ENCODE peak calls at places on chromosomes 12 and 14, in seven cellular contexts. C, F, M, P, G, E and Z are unnamed samples.

GRCh38 chr12:130826151-130826801 is 12.8 kb downstream of the STX2 start:
- DNase-seq in F (peak; percentile 60), M (no peak), C (peak; percentile 75), E (peak; percentile 39), P (peak; percentile 72), G (peak; percentile 57), Z (peak; percentile 45)

GRCh38 chr12:27031531-27031930 is 9.2 kb downstream of the MED21 start:
- DNase-seq in F (no peak), C (no peak), E (no peak), G (no peak), M (no peak), P (no peak), Z (no peak)

GRCh38 chr14:23093993-23094665 is 807 bp downstream of the ACIN1 start:
- DNase-seq in C (no peak), F (no peak), M (no peak), G (no peak), E (no peak), P (no peak), Z (no peak)

GRCh38 chr14:79542121-79542520 is 669.2 kb downstream of the DIO2 start:
- DNase-seq in M (no peak), C (no peak), F (no peak), P (no peak), G (no peak), E (peak; percentile 45), Z (no peak)

GRCh38 chr12:119704065-119704747 is 36.3 kb downstream of the PRKAB1 start:
- DNase-seq in M (no peak), G (no peak), P (no peak), F (peak; percentile 74), C (no peak), E (no peak), Z (no peak)

GRCh38 chr12:31944299-31944698 is 14.9 kb upstream of the RESF1 start:
- DNase-seq in C (no peak), P (no peak), M (no peak), G (no peak), F (no peak), E (no peak), Z (no peak)

GRCh38 chr12:104513681-104514080 is 56.9 kb downstream of the CHST11 start:
- DNase-seq in P (no peak), G (peak; percentile 51), F (no peak), E (peak; percentile 90), M (no peak), C (no peak), Z (no peak)

GRCh38 chr14:21078726-21079125 is 8.6 kb downstream of the ARHGEF40 start:
- DNase-seq in F (no peak), C (no peak), P (no peak), M (no peak), E (no peak), G (no peak), Z (no peak)

GRCh38 chr14:67420102-67420739 is 8.3 kb upstream of the PLEK2 start:
- DNase-seq in G (peak; percentile 41), C (peak; percentile 67), E (no peak), P (no peak), F (peak; percentile 47), M (no peak), Z (no peak)

GRCh38 chr14:100158566-100159106 is 809 bp downstream of the DEGS2 start:
- DNase-seq in G (peak; percentile 44), P (no peak), M (no peak), C (no peak), F (no peak), E (no peak), Z (no peak)

GRCh38 chr12:40692617-40693502 is 621 bp downstream of the CNTN1 start:
- DNase-seq in P (no peak), M (no peak), C (no peak), E (no peak), G (peak; percentile 37), F (no peak), Z (no peak)

GRCh38 chr12:110330544-110330943 is 49.5 kb downstream of the ATP2A2 start:
- DNase-seq in P (no peak), M (no peak), F (no peak), G (no peak), E (peak; percentile 29), C (no peak), Z (no peak)

GRCh38 chr14:91113829-91114078 is at the start of gene DGLUCY:
- DNase-seq in G (no peak), E (no peak), F (no peak), C (no peak), M (no peak), P (peak; percentile 53), Z (peak; percentile 68)

GRCh38 chr14:57287745-57288144 is 19.0 kb downstream of the AP5M1 start:
- DNase-seq in G (no peak), P (no peak), F (no peak), C (no peak), M (no peak), E (no peak), Z (no peak)

GRCh38 chr12:13343380-13343779 is 146.9 kb downstream of the EMP1 start:
- DNase-seq in C (no peak), F (peak; percentile 63), E (no peak), G (no peak), P (no peak), M (peak; percentile 36), Z (no peak)

GRCh38 chr14:22796087-22796707 is 19.0 kb downstream of the SLC7A7 start:
- DNase-seq in E (no peak), C (no peak), G (no peak), M (no peak), P (no peak), F (peak; percentile 27), Z (no peak)

GRCh38 chr12:102474438-102475064 is 5.8 kb downstream of the IGF1 start:
- DNase-seq in F (no peak), E (peak; percentile 28), M (peak; percentile 26), C (no peak), P (no peak), G (no peak), Z (no peak)

GRCh38 chr12:76144253-76144564 is 59.7 kb upstream of the NAP1L1 start:
- DNase-seq in F (peak; percentile 32), G (no peak), P (peak; percentile 3), E (no peak), C (peak; percentile 46), M (no peak), Z (no peak)

GRCh38 chr14:100988411-100988900 is 84.9 kb upstream of the RTL1 start:
- DNase-seq in P (no peak), M (peak; percentile 95), C (peak; percentile 75), F (peak; percentile 94), E (no peak), G (no peak), Z (no peak)

GRCh38 chr14:73047808-73048207 is 10.5 kb upstream of the RBM25 start:
- DNase-seq in E (no peak), F (no peak), C (no peak), P (no peak), M (no peak), G (no peak), Z (no peak)

GRCh38 chr14:60102389-60102788 is 10.7 kb downstream of the PCNX4 start:
- DNase-seq in G (no peak), E (peak; percentile 83), M (no peak), F (peak; percentile 73), C (no peak), P (no peak), Z (no peak)

GRCh38 chr12:37541356-37541755 is 775.2 kb upstream of the ALG10B start:
- DNase-seq in G (no peak), P (no peak), M (no peak), F (no peak), E (no peak), C (no peak), Z (no peak)

GRCh38 chr12:6582196-6582595 is 14.1 kb upstream of the NOP2 start:
- DNase-seq in E (no peak), M (no peak), P (no peak), C (no peak), F (no peak), G (peak; percentile 47), Z (no peak)

GRCh38 chr12:95574030-95574429 is 22.8 kb upstream of the USP44 start:
- DNase-seq in P (no peak), G (peak; percentile 51), F (no peak), C (no peak), E (no peak), M (no peak), Z (no peak)

DNA sequence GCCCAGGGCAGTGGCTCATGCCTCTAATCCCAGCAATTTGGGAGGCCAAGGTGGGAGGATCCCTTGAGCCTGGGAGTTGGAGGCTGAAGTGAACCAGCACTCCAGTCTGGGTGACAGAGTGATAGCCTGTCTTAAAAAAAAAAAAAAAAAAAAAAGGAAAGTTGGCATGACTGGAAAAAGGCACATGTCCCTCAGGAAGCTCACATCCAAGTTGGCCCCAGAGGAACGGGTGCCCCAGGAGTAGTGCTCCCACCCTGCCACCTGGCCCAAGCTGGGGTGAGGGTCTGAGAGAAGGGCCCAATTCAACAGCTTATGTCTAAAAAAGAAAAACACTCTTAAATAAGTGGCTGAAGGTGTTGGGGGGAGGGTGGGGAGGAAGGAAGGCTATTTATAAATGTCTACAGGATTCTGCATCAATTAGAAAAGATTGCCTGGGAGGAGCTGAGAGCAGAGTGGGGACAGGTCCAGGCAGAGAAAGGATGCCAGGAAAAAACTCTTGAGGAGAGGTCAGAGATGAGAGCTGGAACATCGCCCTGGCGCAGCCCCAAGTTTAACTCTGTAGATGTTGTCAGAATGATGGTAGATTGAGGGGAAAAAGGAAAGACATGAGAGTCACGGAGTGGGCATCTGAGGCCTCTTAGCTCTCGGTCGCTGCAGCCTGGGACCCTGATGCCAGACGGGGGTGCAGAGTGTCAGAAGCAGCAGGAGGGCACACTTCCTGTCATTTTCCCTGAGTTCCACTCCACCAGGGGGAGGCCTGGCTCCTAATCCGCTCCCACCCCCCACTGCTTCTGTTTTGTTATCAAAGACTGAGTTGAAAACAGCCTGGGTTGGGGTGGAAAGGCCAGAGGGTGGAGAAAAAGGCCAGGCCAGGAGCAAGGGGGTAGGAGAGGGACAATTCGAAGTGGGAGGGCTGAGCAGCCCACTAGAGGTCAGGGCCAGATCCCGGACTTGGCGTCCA is 7.3 kb downstream of the SPRYD3 start:
- DNase-seq in C (no peak), F (no peak), M (no peak), G (peak; percentile 72), P (no peak), E (no peak), Z (no peak)
- TF ChIP-seq CTCF in C (no peak), F (no peak), M (peak; percentile 15), G (peak; percentile 26), P (no peak), E (peak; percentile 42), Z (no peak)

GRCh38 chr12:57242329-57242690 is 8.7 kb downstream of the STAC3 start:
- DNase-seq in P (no peak), M (no peak), F (no peak), E (no peak), C (no peak), G (no peak), Z (no peak)
- TF ChIP-seq CTCF in P (no peak), M (no peak), F (no peak), E (no peak), C (no peak), G (no peak), Z (no peak)

GRCh38 chr12:106305376-106305775 is 2.8 kb downstream of the TCP11L2 start:
- DNase-seq in F (no peak), P (no peak), E (no peak), M (no peak), C (no peak), G (peak; percentile 11), Z (no peak)
- TF ChIP-seq CTCF in F (no peak), P (no peak), E (no peak), M (no peak), C (no peak), G (no peak), Z (no peak)

DNA sequence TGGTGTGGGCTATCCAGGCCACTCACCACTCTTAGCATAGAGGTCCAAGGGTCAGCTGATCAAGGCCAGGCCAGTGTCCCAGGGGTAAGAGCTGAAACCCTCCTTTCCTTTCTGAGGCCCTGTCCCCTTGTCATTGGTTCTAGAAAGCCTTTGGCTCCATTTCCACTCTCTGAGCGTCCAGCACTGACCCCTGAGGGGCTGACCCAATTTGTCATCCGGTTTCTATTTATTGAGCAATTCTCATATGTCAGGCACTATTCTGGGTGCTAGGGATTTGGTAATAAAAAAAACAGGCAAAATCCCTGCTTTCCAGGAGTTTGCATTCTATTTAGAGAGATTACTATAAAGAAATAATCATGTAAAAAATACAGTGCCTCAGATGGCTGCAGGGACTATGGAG is 3.4 kb downstream of the KRT77 start:
- DNase-seq in F (no peak), M (no peak), G (no peak), P (no peak), C (no peak), E (no peak), Z (no peak)
- TF ChIP-seq CTCF in F (no peak), M (no peak), G (no peak), P (no peak), C (no peak), E (no peak), Z (no peak)